ENCODE peak calls at places on chromosome 17, in five cellular contexts. J is HCT116, E is H1, Z is neuronal stem cell, P is prostate gland. Y is an unnamed sample.

GRCh38 chr17:62800580-62800979 is 7.5 kb downstream of the MARCHF10 start:
- DNase-seq in E (peak; percentile 41), P (peak; percentile 33), J (no peak), Z (no peak), Y (no peak)

GRCh38 chr17:47956818-47957590 is 679 bp downstream of the PRR15L start:
- DNase-seq in E (no peak), Z (no peak), J (no peak), P (no peak), Y (no peak)

GRCh38 chr17:10117085-10117484 is 81.3 kb downstream of the GAS7 start:
- DNase-seq in Z (no peak), J (no peak), P (no peak), E (no peak), Y (no peak)

GRCh38 chr17:83055911-83056582 is 23.4 kb upstream of the METRNL start:
- DNase-seq in Z (no peak), P (no peak), J (no peak), E (peak; percentile 11), Y (no peak)

GRCh38 chr17:43324205-43324893 is 74.4 kb upstream of the ARL4D start:
- DNase-seq in J (no peak), E (no peak), P (no peak), Z (no peak), Y (no peak)

GRCh38 chr17:80458016-80458415 is 18.4 kb downstream of the NPTX1 start:
- DNase-seq in E (no peak), Z (no peak), P (no peak), J (no peak), Y (no peak)

GRCh38 chr17:32928527-32929287 is 754 bp downstream of the TMEM98 start:
- DNase-seq in Z (no peak), P (no peak), J (no peak), E (no peak), Y (no peak)

GRCh38 chr17:73439597-73439996 is 127.8 kb upstream of the CDC42EP4 start:
- DNase-seq in P (no peak), E (no peak), J (no peak), Z (no peak), Y (no peak)

GRCh38 chr17:79851461-79851817 is 12.2 kb upstream of the CBX4 start:
- DNase-seq in J (peak; percentile 91), E (no peak), Z (no peak), P (peak; percentile 71), Y (peak; percentile 39)

GRCh38 chr17:42779942-42780815 is at the start of gene WNK4:
- DNase-seq in J (no peak), Z (peak; percentile 42), P (peak; percentile 46), E (peak; percentile 73), Y (no peak)

GRCh38 chr17:45040459-45040858 is 11.0 kb downstream of the DCAKD start:
- DNase-seq in P (no peak), E (peak; percentile 55), J (no peak), Z (peak; percentile 61), Y (no peak)

GRCh38 chr17:72590382-72590781 is 469.6 kb downstream of the SOX9 start:
- DNase-seq in Z (no peak), P (no peak), E (no peak), J (no peak), Y (no peak)

GRCh38 chr17:57999496-58000017 is 7.5 kb downstream of the SRSF1 start:
- DNase-seq in Z (peak; percentile 73), J (peak; percentile 80), E (no peak), P (peak; percentile 42), Y (no peak)

GRCh38 chr17:80789356-80789902 is 202.2 kb upstream of the CHMP6 start:
- DNase-seq in Z (no peak), E (no peak), P (no peak), J (peak; percentile 24), Y (peak; percentile 6)

GRCh38 chr17:18240449-18240848 is 15.0 kb downstream of the LLGL1 start:
- DNase-seq in P (no peak), E (no peak), Z (no peak), J (no peak), Y (peak; percentile 68)

GRCh38 chr17:18238299-18238698 is 12.9 kb downstream of the LLGL1 start:
- DNase-seq in E (no peak), Z (no peak), J (no peak), P (no peak), Y (no peak)

GRCh38 chr17:18245038-18245776 is 13.3 kb downstream of the FLII start:
- DNase-seq in Z (no peak), J (no peak), P (no peak), E (no peak), Y (no peak)

GRCh38 chr17:18237461-18237860 is 12.0 kb downstream of the LLGL1 start:
- DNase-seq in E (no peak), P (no peak), J (no peak), Z (no peak), Y (no peak)

GRCh38 chr17:18241229-18241871 is 15.9 kb downstream of the LLGL1 start:
- DNase-seq in P (no peak), E (peak; percentile 59), Z (no peak), J (no peak), Y (no peak)
- H3K36me3 ChIP-seq in P (peaks cover 8% of the 10 kb centered on the region), E (peaks cover 58% of the 10 kb centered on the region), Z (peaks cover 92% of the 10 kb centered on the region), J (peaks cover 13% of the 10 kb centered on the region), Y (peaks cover 6% of the 10 kb centered on the region)

GRCh38 chr17:77390870-77391269 is 250.1 kb downstream of the SEC14L1 start:
- DNase-seq in J (no peak), P (no peak), Z (no peak), E (no peak), Y (no peak)

GRCh38 chr17:77393867-77394539 is 253.2 kb downstream of the SEC14L1 start:
- DNase-seq in Z (no peak), E (no peak), P (no peak), J (no peak), Y (no peak)

GRCh38 chr17:77393274-77393600 is 252.5 kb downstream of the SEC14L1 start:
- DNase-seq in P (no peak), Z (no peak), E (no peak), J (no peak), Y (no peak)

GRCh38 chr17:77391668-77392375 is 251.1 kb downstream of the SEC14L1 start:
- DNase-seq in Z (no peak), E (no peak), J (no peak), P (no peak), Y (no peak)

GRCh38 chr17:77392376-77393273 is 251.9 kb downstream of the SEC14L1 start:
- DNase-seq in J (no peak), P (no peak), E (peak; percentile 71), Z (no peak), Y (peak; percentile 70)
- H3K4me3 ChIP-seq in J (no peak overlapping the region), P (no peak overlapping the region), E (peak overlapping the region; percentile 19), Z (no peak overlapping the region), Y (no peak overlapping the region)

GRCh38 chr17:76048711-76049110 is 21.6 kb upstream of the EVPL start:
- DNase-seq in Z (no peak), J (no peak), P (no peak), E (no peak), Y (no peak)
- H3K36me3 ChIP-seq in Z (peaks cover 94% of the 10 kb centered on the region), J (peaks cover 69% of the 10 kb centered on the region), P (peaks cover 37% of the 10 kb centered on the region), E (peaks cover 61% of the 10 kb centered on the region), Y (peaks cover 44% of the 10 kb centered on the region)

DNA sequence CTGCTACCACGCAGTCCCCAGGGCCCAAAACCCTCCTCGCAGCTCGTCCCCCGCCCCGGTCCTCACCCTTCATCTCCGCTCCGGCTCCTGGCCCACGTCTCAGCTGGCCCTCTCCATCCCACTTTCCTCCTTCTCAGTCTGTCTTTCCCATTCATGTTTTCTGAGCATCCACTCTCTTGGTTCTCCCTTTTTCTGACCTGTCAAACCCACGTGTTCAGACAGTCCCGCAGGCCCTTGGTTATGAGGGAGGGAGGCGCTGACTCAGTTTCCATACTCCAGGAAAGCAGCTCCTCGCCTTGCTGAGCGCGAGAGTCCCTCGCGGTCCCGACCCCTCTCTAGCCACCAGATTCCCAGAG is 392 bp upstream of the HID1 start:
- DNase-seq in P (no peak), J (no peak), Z (no peak), E (no peak), Y (no peak)
- H3K4me3 ChIP-seq in P (peak overlapping the region; percentile 60), J (peak overlapping the region; percentile 80), Z (peak overlapping the region; percentile 44), E (peak overlapping the region; percentile 53), Y (peak overlapping the region; percentile 90)

DNA sequence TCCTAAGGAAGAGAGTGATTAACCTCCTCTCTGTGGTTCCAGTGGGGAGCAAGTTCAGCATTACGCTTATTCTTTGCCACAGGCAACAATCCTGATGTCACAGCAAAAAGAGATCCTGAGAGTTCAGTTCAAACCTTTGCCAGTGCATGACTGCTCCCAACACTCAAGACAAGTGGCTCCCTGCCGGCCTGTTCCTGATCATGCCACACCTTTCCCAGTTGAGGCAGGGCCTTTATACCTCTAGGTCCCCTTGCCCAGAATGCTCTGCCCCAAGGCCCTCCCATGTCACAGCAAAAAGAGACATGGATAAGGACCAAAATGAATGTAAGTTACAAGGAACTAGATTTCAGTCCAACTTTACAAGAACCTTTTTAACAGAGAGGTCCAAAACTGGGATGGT is 31.0 kb upstream of the ARHGAP23 start:
- DNase-seq in J (no peak), P (no peak), E (no peak), Z (no peak), Y (no peak)
- H3K36me3 ChIP-seq in J (peaks cover 13% of the 10 kb centered on the region), P (peaks cover 3% of the 10 kb centered on the region), E (peaks cover 25% of the 10 kb centered on the region), Z (peaks cover 83% of the 10 kb centered on the region), Y (no peaks in the 10 kb centered on the region)

GRCh38 chr17:76268015-76268749 is 3.0 kb downstream of the UBALD2 start:
- DNase-seq in E (no peak), J (no peak), P (peak; percentile 73), Z (no peak), Y (peak; percentile 71)
- H3K4me3 ChIP-seq in E (no peak overlapping the region), J (no peak overlapping the region), P (no peak overlapping the region), Z (no peak overlapping the region), Y (no peak overlapping the region)

GRCh38 chr17:29578626-29579485 is 10.4 kb downstream of the TP53I13 start:
- DNase-seq in P (no peak), Z (no peak), E (no peak), J (no peak), Y (peak; percentile 37)

GRCh38 chr17:29575511-29576213 is 7.2 kb downstream of the TP53I13 start:
- DNase-seq in P (no peak), E (no peak), Z (no peak), J (no peak), Y (no peak)

GRCh38 chr17:29576214-29577008 is 7.9 kb downstream of the TP53I13 start:
- DNase-seq in Z (no peak), E (no peak), J (no peak), P (no peak), Y (no peak)

GRCh38 chr17:29577009-29577777 is 8.7 kb downstream of the TP53I13 start:
- DNase-seq in E (no peak), Z (no peak), J (no peak), P (no peak), Y (peak; percentile 14)

DNA sequence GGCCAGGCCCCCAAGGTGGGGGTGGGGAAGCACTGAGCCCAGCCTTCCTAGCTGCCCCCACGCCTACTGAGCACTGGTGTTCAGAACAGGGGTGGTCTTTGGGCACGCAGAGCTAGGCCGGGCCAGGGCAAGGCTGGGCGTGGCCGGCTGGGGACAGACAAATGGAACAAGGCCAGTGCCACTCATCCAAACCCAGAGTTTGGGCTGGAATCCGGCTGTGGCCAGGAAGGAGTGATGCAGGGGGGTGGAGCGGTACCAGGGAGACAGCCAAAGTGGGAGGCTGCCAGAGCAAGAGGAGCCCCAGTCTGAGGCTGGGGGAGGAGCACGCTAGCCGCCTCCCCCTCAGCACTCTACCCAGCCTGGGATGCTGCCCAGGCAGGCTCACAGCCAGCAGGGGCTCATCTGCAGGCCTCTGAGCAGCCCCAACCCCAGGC is 9.3 kb downstream of the TP53I13 start:
- DNase-seq in Z (no peak), J (no peak), P (no peak), E (no peak), Y (no peak)
- H3K36me3 ChIP-seq in Z (peaks cover 94% of the 10 kb centered on the region), J (peaks cover 9% of the 10 kb centered on the region), P (peaks cover 23% of the 10 kb centered on the region), E (peaks cover 16% of the 10 kb centered on the region), Y (no peaks in the 10 kb centered on the region)

Y was measured in pancreas.